ENCODE peak calls at places on chromosomes 12 and 14, in six cellular contexts. H is transverse colon, L is tibial nerve, M is IMR-90, X is breast epithelium, Z is OCI-LY7. B is an unnamed sample.

GRCh38 chr12:87678453-87678852 is 350.7 kb downstream of the C12orf50 start:
- DNase-seq in H (no peak), M (peak; percentile 59), Z (no peak), L (no peak), X (no peak), B (no peak)

GRCh38 chr12:56461235-56462159 is 6.9 kb upstream of the SPRYD4 start:
- DNase-seq in X (no peak), Z (no peak), H (no peak), M (peak; percentile 49), L (no peak), B (no peak)

GRCh38 chr12:10121278-10121677 is 8.7 kb downstream of the CLEC7A start:
- DNase-seq in M (no peak), Z (no peak), H (no peak), L (no peak), X (no peak), B (no peak)

GRCh38 chr14:105313381-105314286 is 914 bp upstream of the PACS2 start:
- DNase-seq in M (no peak), L (no peak), X (no peak), Z (peak; percentile 41), H (peak; percentile 35), B (peak; percentile 43)

GRCh38 chr14:98932436-98933325 is 339.3 kb downstream of the BCL11B start:
- DNase-seq in M (no peak), H (no peak), X (no peak), L (no peak), Z (no peak), B (no peak)

GRCh38 chr12:132319991-132320570 is 9.3 kb downstream of the GALNT9 start:
- DNase-seq in M (no peak), H (no peak), Z (no peak), X (no peak), L (no peak), B (no peak)

GRCh38 chr12:73815072-73815660 is 722.5 kb upstream of the ATXN7L3B start:
- DNase-seq in L (no peak), X (no peak), Z (no peak), H (no peak), M (no peak), B (no peak)

GRCh38 chr14:42556551-42556950 is 949.9 kb downstream of the LRFN5 start:
- DNase-seq in M (no peak), L (no peak), H (no peak), X (no peak), Z (no peak), B (no peak)

GRCh38 chr12:47868041-47868440 is 36.8 kb downstream of the VDR start:
- DNase-seq in L (no peak), M (no peak), X (no peak), H (peak; percentile 37), Z (no peak), B (no peak)

GRCh38 chr12:130016194-130016593 is 112.4 kb upstream of the TMEM132D start:
- DNase-seq in Z (no peak), M (no peak), H (no peak), X (peak; percentile 67), L (no peak), B (no peak)

GRCh38 chr12:82896979-82897378 is 210.3 kb downstream of the TMTC2 start:
- DNase-seq in L (no peak), X (peak; percentile 49), M (peak; percentile 41), H (peak; percentile 42), Z (no peak), B (no peak)

GRCh38 chr14:32560213-32560857 is 231.2 kb downstream of the AKAP6 start:
- DNase-seq in H (peak; percentile 57), Z (peak; percentile 54), X (peak; percentile 44), L (no peak), M (peak; percentile 82), B (peak; percentile 55)

GRCh38 chr12:5177096-5177495 is 133.4 kb downstream of the KCNA5 start:
- DNase-seq in M (no peak), L (no peak), Z (no peak), X (no peak), H (no peak), B (no peak)

GRCh38 chr14:37195327-37195726 is 2.4 kb upstream of the MIPOL1 start:
- DNase-seq in Z (no peak), H (no peak), X (no peak), M (peak; percentile 87), L (no peak), B (no peak)

GRCh38 chr12:56358836-56359532 is 923 bp downstream of the STAT2 start:
- DNase-seq in M (peak; percentile 87), H (peak; percentile 24), L (no peak), X (peak; percentile 51), Z (peak; percentile 40), B (no peak)

GRCh38 chr12:11755311-11755930 is 105.9 kb downstream of the ETV6 start:
- DNase-seq in H (no peak), L (no peak), M (peak; percentile 31), Z (no peak), X (no peak), B (peak; percentile 64)

GRCh38 chr14:52706286-52706685 is 714 bp upstream of the PSMC6 start:
- DNase-seq in L (no peak), M (peak; percentile 10), X (no peak), Z (peak; percentile 22), H (no peak), B (no peak)

GRCh38 chr12:15179672-15180071 is 41.5 kb downstream of the RERG start:
- DNase-seq in M (no peak), Z (no peak), H (no peak), L (no peak), X (no peak), B (no peak)

GRCh38 chr12:114700392-114701103 is 16.6 kb upstream of the TBX3 start:
- DNase-seq in Z (no peak), H (no peak), X (no peak), M (no peak), L (no peak), B (no peak)

GRCh38 chr12:75660107-75660530 is 148.7 kb upstream of the KRR1 start:
- DNase-seq in L (no peak), Z (no peak), X (no peak), H (no peak), M (peak; percentile 90), B (peak; percentile 54)

GRCh38 chr12:75661927-75662326 is 150.5 kb upstream of the KRR1 start:
- DNase-seq in L (no peak), Z (no peak), H (no peak), M (peak; percentile 69), X (no peak), B (peak; percentile 25)

GRCh38 chr12:75665216-75665615 is 153.8 kb upstream of the KRR1 start:
- DNase-seq in H (no peak), Z (no peak), M (no peak), L (no peak), X (no peak), B (peak; percentile 58)

GRCh38 chr12:75660805-75661404 is 149.5 kb upstream of the KRR1 start:
- DNase-seq in X (no peak), L (no peak), M (peak; percentile 90), Z (no peak), H (no peak), B (no peak)

GRCh38 chr12:75662501-75663159 is 151.2 kb upstream of the KRR1 start:
- DNase-seq in L (no peak), Z (no peak), X (no peak), H (no peak), M (no peak), B (no peak)
- H3K4me1 ChIP-seq in L (no peaks in the 10 kb centered on the region), Z (no peaks in the 10 kb centered on the region), X (no peaks in the 10 kb centered on the region), H (peaks cover 11% of the 10 kb centered on the region), M (peaks cover 26% of the 10 kb centered on the region), B (peaks cover 84% of the 10 kb centered on the region)

DNA sequence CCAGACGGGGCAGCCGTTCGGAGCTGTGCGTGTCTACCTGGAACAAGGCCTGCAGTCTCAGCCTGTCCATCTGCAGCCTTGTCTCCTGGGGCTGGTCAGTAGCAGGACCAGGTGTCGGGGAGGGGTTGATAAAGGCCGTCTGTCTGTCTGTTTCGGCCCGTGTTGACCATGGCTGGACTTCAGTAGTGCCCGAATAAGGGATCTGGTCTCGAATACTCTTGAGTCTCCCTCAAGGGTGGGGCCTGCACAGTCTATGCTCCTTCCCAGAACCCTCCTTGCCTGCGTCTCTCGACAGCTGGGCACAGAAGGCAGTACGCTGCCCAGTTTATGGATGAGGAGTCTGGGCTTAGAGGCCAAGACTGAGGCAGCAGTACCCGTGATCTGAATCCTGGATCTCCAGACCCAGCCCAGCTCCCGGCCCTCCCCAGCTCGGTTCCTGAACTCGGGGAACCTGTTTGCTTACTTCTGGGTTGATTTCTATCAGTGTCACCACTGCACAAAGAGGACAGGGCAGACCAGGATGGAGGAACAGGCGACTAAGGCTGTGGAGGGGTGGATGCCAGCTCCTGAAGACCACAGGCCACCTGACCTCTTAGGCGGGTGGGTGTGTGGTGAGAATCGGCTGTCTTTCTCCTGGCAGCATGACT is 23.0 kb upstream of the DLK1 start:
- DNase-seq in X (peak; percentile 23), H (no peak), M (no peak), Z (no peak), L (no peak), B (no peak)
- H3K27ac ChIP-seq in X (no peak overlapping the region), H (no peak overlapping the region), M (no peak overlapping the region), Z (no peak overlapping the region), L (no peak overlapping the region), B (no peak overlapping the region)

GRCh38 chr12:122129131-122129530 is 44.9 kb downstream of the IL31 start:
- DNase-seq in M (no peak), H (no peak), Z (no peak), X (no peak), L (no peak), B (no peak)

GRCh38 chr12:122126713-122127597 is 47.1 kb downstream of the IL31 start:
- DNase-seq in L (no peak), Z (no peak), H (no peak), M (no peak), X (no peak), B (no peak)

GRCh38 chr12:122128481-122128880 is 45.5 kb downstream of the IL31 start:
- DNase-seq in M (no peak), X (no peak), L (no peak), Z (no peak), H (no peak), B (no peak)

GRCh38 chr12:122127839-122128238 is 46.2 kb downstream of the IL31 start:
- DNase-seq in H (no peak), Z (no peak), X (no peak), M (no peak), L (no peak), B (no peak)

DNA sequence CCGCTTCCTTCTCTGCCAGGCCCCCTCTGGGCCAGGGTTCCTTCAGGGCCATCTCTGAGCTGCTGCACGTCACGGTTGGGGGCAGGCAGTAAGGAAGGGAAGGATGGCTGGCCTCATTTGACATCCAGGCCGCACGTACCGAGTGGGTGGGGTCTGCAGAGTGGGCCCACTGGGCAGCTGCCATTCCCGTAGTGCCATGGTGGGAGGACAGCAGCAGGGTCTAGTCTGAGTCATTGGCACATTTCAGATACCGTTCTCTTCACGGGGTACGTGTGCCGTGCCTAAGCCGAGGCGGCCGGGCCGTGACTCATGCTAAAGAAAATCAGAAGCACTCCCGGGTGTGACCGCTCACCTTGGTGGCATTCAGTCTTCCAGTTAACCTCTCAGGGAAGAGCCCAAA is 43.9 kb downstream of the IL31 start:
- DNase-seq in H (no peak), Z (no peak), L (no peak), X (no peak), M (peak; percentile 48), B (peak; percentile 44)
- H3K4me1 ChIP-seq in H (peaks cover 23% of the 10 kb centered on the region), Z (no peaks in the 10 kb centered on the region), L (no peaks in the 10 kb centered on the region), X (no peaks in the 10 kb centered on the region), M (no peaks in the 10 kb centered on the region), B (peaks cover 17% of the 10 kb centered on the region)

GRCh38 chr12:128450810-128451209 is 183.8 kb downstream of the TMEM132C start:
- DNase-seq in H (no peak), L (no peak), Z (no peak), M (no peak), X (no peak), B (no peak)

GRCh38 chr12:128445728-128446127 is 178.8 kb downstream of the TMEM132C start:
- DNase-seq in L (no peak), H (no peak), Z (no peak), X (no peak), M (no peak), B (no peak)

GRCh38 chr12:128449146-128449894 is 182.3 kb downstream of the TMEM132C start:
- DNase-seq in X (no peak), H (no peak), Z (no peak), M (no peak), L (no peak), B (no peak)
- H3K27ac ChIP-seq in X (no peak overlapping the region), H (no peak overlapping the region), Z (no peak overlapping the region), M (no peak overlapping the region), L (no peak overlapping the region), B (no peak overlapping the region)